ENCODE peak calls at places on chromosomes 16 and 17, in six cellular contexts. F is WTC11, J is GM12878, I is HepG2, U is K562, P is H1. C is an unnamed sample.

GRCh38 chr17:32117399-32117798 is 24.9 kb upstream of the RHOT1 start:
- DNase-seq in J (no peak), P (peak; percentile 39), U (peak; percentile 15), I (no peak), F (no peak), C (no peak)

GRCh38 chr17:57989011-57989345 is 924 bp upstream of the VEZF1 start:
- DNase-seq in U (peak; percentile 72), I (peak; percentile 78), F (no peak), J (no peak), P (no peak), C (peak; percentile 64)

GRCh38 chr16:79677799-79678525 is 77.4 kb upstream of the MAF start:
- DNase-seq in J (no peak), I (no peak), P (no peak), U (no peak), F (no peak), C (no peak)

GRCh38 chr16:75301804-75302203 is 50.4 kb upstream of the BCAR1 start:
- DNase-seq in I (no peak), J (no peak), F (no peak), P (no peak), U (no peak), C (no peak)

GRCh38 chr17:35865412-35866355 is 3.0 kb downstream of the HEATR9 start:
- DNase-seq in U (peak; percentile 29), P (no peak), F (no peak), I (peak; percentile 27), J (no peak), C (no peak)

GRCh38 chr16:3089717-3090592 is 9.1 kb downstream of the ZSCAN10 start:
- DNase-seq in U (no peak), P (no peak), F (no peak), J (no peak), I (no peak), C (no peak)

GRCh38 chr17:57424777-57425188 is 168.5 kb downstream of the MSI2 start:
- DNase-seq in U (no peak), I (peak; percentile 59), F (no peak), P (no peak), J (no peak), C (peak; percentile 85)

GRCh38 chr16:586047-586644 is 3.7 kb upstream of the RAB40C start:
- DNase-seq in P (no peak), F (no peak), U (no peak), J (no peak), I (no peak), C (no peak)

GRCh38 chr16:28108590-28109247 is 45.2 kb upstream of the GSG1L start:
- DNase-seq in U (no peak), F (no peak), J (no peak), P (no peak), I (no peak), C (no peak)

GRCh38 chr17:29359777-29360176 is 30.4 kb upstream of the TAOK1 start:
- DNase-seq in J (no peak), F (no peak), P (no peak), U (no peak), I (no peak), C (no peak)
- TF ChIP-seq ATF3 in J (no peak), F (no peak), P (no peak), U (no peak), I (no peak), C (no peak)

DNA sequence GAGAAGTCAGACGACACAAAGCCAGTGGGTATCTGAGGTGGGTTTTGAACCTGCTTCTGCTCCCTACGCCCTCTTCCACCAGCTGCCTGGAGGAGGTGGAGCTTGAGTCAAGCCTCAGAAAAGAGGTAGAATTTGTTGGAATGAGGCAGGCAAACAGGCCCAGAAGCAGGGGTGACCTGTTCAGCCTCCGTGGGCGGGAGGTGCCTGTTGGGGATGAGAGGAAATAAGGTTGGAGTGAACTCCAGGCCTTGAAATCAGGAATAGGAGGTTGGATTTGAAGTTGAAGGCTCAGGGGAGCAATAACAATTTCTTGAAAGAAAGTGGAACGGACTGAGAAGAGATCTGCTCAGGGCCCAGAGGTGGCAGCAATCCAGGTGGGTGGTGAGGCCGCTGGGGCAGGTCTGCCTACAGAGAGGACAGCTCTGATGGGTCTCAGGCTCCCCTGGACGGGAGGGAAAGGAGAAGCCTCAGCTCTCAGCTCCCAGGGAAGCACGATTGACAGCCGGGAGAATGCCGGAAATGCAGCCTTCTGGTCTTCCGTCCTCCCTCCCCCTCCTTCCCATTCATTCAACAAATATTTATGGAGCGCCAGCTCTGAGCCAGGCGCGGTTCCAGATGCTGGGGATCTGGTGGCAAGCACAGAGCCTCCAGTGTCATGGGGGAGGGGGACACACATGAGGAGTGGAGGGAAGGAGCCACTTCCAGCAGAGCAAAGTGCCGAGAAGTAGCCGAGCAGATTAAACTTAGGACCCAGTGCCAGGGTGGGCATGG is 61.9 kb upstream of the CIBAR2 start:
- DNase-seq in P (no peak), F (no peak), I (peak; percentile 53), J (no peak), U (peak; percentile 30), C (peak; percentile 33)
- TF ChIP-seq ATF3 in P (no peak), F (no peak), I (no peak), J (no peak), U (no peak), C (no peak)

DNA sequence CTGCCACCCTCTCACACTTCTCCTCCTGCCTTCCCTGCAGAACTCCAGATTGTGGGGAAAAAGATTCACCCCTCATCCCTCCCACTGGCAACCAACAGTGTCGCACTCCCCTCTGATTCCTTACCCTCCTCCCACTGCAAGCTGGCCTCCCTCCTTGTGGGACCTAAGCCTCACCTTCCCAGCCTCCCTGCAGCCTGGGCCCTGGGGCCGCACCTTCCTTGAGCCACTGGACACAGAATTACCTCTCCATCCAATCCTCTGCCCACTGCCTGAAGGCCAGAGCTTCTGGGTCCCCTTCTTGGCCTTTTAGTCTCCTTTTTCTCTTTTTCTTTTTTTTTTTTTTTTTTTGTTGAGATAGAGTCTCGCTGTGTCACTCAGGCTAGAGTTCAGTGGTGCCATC is 33.9 kb downstream of the NGFR start:
- DNase-seq in J (no peak), P (no peak), U (no peak), I (no peak), F (peak; percentile 1), C (no peak)
- TF ChIP-seq ATF3 in J (no peak), P (no peak), U (no peak), I (no peak), F (no peak), C (no peak)

DNA sequence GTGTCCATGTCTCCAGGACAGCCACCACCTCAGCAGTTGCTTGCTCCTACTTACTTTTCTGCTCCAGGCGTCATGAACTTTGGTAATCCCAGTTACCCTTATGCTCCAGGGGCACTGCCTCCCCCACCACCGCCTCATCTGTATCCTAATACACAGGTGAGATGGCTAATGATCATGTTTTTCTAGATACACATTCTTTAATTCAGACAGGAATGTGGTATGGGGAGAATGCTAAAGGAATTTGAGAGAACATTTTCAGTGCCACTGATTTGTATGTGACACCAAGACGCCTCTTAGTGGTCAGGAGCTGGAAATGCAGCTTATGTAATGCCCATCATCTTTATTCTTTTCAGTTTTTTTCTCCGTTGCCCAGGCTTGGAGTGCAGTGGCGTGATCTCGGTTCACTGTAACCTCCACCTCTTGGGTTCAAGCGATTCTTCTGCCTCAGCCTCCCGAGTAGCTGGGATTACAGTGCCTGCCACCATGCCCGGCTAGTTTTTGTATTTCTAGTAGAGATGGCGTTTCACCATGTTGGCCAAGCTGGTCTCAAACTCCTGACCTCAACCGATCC is 8.9 kb upstream of the RAPGEFL1 start:
- DNase-seq in P (peak; percentile 59), J (peak; percentile 15), F (no peak), I (peak; percentile 77), U (peak; percentile 57), C (peak; percentile 28)
- TF ChIP-seq ATF3 in P (no peak), J (no peak), F (no peak), I (no peak), U (no peak), C (no peak)

GRCh38 chr16:86089986-86090385 is 191.0 kb downstream of the IRF8 start:
- DNase-seq in I (no peak), F (no peak), P (no peak), J (peak; percentile 34), U (no peak), C (no peak)

GRCh38 chr16:86089341-86089900 is 190.5 kb downstream of the IRF8 start:
- DNase-seq in J (no peak), I (no peak), U (no peak), P (no peak), F (no peak), C (no peak)

GRCh38 chr16:86091976-86092375 is 193.0 kb downstream of the IRF8 start:
- DNase-seq in J (no peak), U (no peak), P (no peak), F (no peak), I (no peak), C (no peak)

GRCh38 chr16:86088816-86089215 is 189.9 kb downstream of the IRF8 start:
- DNase-seq in F (no peak), I (no peak), J (no peak), U (no peak), P (no peak), C (no peak)

DNA sequence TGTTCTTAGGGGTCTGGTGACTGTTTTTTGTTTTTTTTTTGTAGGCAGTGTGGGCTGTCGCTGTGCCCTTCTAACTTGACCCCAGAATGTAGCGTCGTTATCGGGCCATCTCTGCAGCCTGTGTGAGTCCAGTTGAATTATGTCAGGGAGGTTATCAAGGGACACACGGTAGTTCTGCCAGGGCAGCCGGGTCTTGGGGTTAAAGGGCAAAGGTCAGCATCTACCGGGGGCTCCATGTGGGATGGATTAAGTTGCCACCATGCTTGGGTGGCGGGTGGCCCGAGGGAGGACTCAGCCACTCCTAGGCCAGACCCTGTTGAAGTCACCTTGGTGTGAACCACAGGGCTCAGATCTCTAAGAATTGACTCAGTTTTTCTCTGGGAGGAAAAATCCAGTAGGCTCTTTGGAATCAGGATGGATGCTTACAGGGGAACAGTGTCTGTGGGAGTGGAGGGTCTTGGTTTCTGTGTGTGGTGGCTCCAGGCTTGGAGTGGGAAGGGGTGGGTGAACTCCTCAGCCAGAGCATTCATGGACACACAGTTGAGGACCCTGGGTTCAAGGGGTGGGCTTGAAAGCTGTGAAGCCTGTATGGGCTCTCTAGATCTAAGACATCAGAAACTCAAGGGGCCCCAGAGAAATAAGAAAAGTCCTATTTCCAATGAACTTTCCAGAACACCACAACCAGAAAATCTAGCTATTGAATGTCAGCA is 191.7 kb downstream of the IRF8 start:
- DNase-seq in P (no peak), U (no peak), I (no peak), J (no peak), F (no peak), C (no peak)
- TF ChIP-seq ATF3 in P (no peak), U (no peak), I (no peak), J (no peak), F (no peak), C (no peak)

GRCh38 chr17:79370126-79370525 is 240.7 kb downstream of the RBFOX3 start:
- DNase-seq in U (no peak), F (no peak), J (no peak), P (no peak), I (no peak), C (no peak)
- TF ChIP-seq ATF3 in U (no peak), F (no peak), J (no peak), P (no peak), I (no peak), C (no peak)

GRCh38 chr16:63876096-63876495 is 1245.8 kb downstream of the CDH11 start:
- DNase-seq in J (no peak), F (no peak), U (no peak), P (no peak), I (no peak), C (no peak)
- TF ChIP-seq ATF3 in J (no peak), F (no peak), U (no peak), P (no peak), I (no peak), C (no peak)

GRCh38 chr16:86029131-86029741 is 130.3 kb downstream of the IRF8 start:
- DNase-seq in I (no peak), U (no peak), F (no peak), P (no peak), J (no peak), C (no peak)
- TF ChIP-seq ATF3 in I (no peak), U (no peak), F (no peak), P (no peak), J (no peak), C (no peak)

GRCh38 chr17:49361129-49361901 is 735 bp downstream of the ZNF652 start:
- DNase-seq in P (peak; percentile 68), I (peak; percentile 62), F (peak; percentile 19), U (peak; percentile 80), J (peak; percentile 48), C (no peak)
- TF ChIP-seq ATF3 in P (no peak), I (no peak), F (no peak), U (no peak), J (no peak), C (no peak)

C was measured in HCT116.